ENCODE peak calls at places on chromosomes 12 and 14, in ten cellular contexts. V, N, D, T, C, H, P, F, I and U are unnamed samples.

GRCh38 chr12:57226588-57227314 is 2.8 kb upstream of the SHMT2 start:
- DNase-seq in V (no peak), N (peak), D (no peak), T (no peak), C (no peak), H (no peak), P (no peak), F (no peak), I (no peak), U (no peak)

GRCh38 chr12:56260921-56261320 is 2.7 kb upstream of the ANKRD52 start:
- DNase-seq in V (no peak), N (no peak), D (no peak), T (no peak), C (no peak), H (no peak), P (no peak), F (no peak), I (no peak), U (no peak)

GRCh38 chr14:106506901-106507305 is 980.5 kb downstream of the TMEM121 start:
- DNase-seq in V (no peak), N (no peak), D (no peak), T (no peak), C (no peak), H (peak), P (no peak), F (no peak), I (no peak), U (no peak)

GRCh38 chr12:131752457-131752856 is 41.6 kb downstream of the SFSWAP start:
- DNase-seq in V (no peak), N (no peak), D (no peak), T (peak), C (no peak), H (no peak), P (no peak), F (no peak), I (no peak), U (no peak)

GRCh38 chr14:103127356-103127755 is 4.1 kb downstream of the TNFAIP2 start:
- DNase-seq in V (no peak), N (peak), D (no peak), T (no peak), C (no peak), H (no peak), P (no peak), F (no peak), I (no peak), U (no peak)

GRCh38 chr12:49296836-49297694 is 2.1 kb downstream of the PRPH start:
- DNase-seq in V (no peak), N (peak), D (peak), T (peak), C (peak), H (no peak), P (no peak), F (peak), I (no peak), U (no peak)

GRCh38 chr12:15823360-15824128 is 34.4 kb upstream of the EPS8 start:
- DNase-seq in V (no peak), N (no peak), D (no peak), T (no peak), C (no peak), H (no peak), P (no peak), F (peak), I (no peak), U (no peak)

GRCh38 chr12:109736552-109737108 is 23.0 kb downstream of the FAM222A start:
- DNase-seq in V (peak), N (peak), D (no peak), T (no peak), C (no peak), H (no peak), P (peak), F (no peak), I (no peak), U (peak)

GRCh38 chr12:100706029-100706428 is 88.5 kb upstream of the ANO4 start:
- DNase-seq in V (peak), N (no peak), D (peak), T (no peak), C (peak), H (no peak), P (peak), F (peak), I (peak), U (peak)

GRCh38 chr12:131066207-131066885 is 112.6 kb downstream of the ADGRD1 start:
- DNase-seq in V (no peak), N (peak), D (no peak), T (no peak), C (no peak), H (no peak), P (no peak), F (no peak), I (no peak), U (no peak)

GRCh38 chr12:46617167-46617566 is 208.6 kb downstream of the SLC38A4 start:
- DNase-seq in V (peak), N (no peak), D (no peak), T (no peak), C (no peak), H (no peak), P (peak), F (no peak), I (no peak), U (no peak)

GRCh38 chr14:100884456-100884855 is 19.1 kb downstream of the RTL1 start:
- DNase-seq in V (no peak), N (peak), D (no peak), T (no peak), C (no peak), H (no peak), P (no peak), F (no peak), I (no peak), U (no peak)